ENCODE peak calls at places on chromosomes 5 and 9, in five cellular contexts. Y is CD4-positive, alpha-beta T cell; Z is GM13977; L is hepatocyte; J is IMR-90. K is an unnamed sample.

GRCh38 chr5:141402553-141403328 is at the start of gene PCDHGA9:
- DNase-seq in Y (no peak), Z (peak; percentile 68), L (no peak), J (peak; percentile 40), K (no peak)

GRCh38 chr9:18452276-18452675 is 21.7 kb upstream of the ADAMTSL1 start:
- DNase-seq in Y (no peak), Z (no peak), L (no peak), J (no peak), K (no peak)

GRCh38 chr9:114100536-114100935 is 1.4 kb upstream of the KIF12 start:
- DNase-seq in Y (no peak), Z (no peak), L (no peak), J (no peak), K (no peak)

GRCh38 chr9:88954073-88954472 is 37.2 kb upstream of the S1PR3 start:
- DNase-seq in Y (no peak), Z (no peak), L (no peak), J (peak; percentile 26), K (no peak)

GRCh38 chr5:64954518-64954917 is 185.8 kb downstream of the CWC27 start:
- DNase-seq in Y (no peak), Z (no peak), L (no peak), J (no peak), K (no peak)

GRCh38 chr5:67971223-67971830 is 244.2 kb upstream of the PIK3R1 start:
- DNase-seq in Y (no peak), Z (no peak), L (peak; percentile 42), J (peak; percentile 25), K (no peak)

GRCh38 chr5:54066433-54066832 is 243.9 kb downstream of the ARL15 start:
- DNase-seq in Y (no peak), Z (no peak), L (no peak), J (no peak), K (no peak)

GRCh38 chr5:135106136-135106535 is 72.1 kb upstream of the PITX1 start:
- DNase-seq in Y (no peak), Z (no peak), L (no peak), J (no peak), K (no peak)

GRCh38 chr5:37841223-37841622 is 1.4 kb upstream of the GDNF start:
- DNase-seq in Y (no peak), Z (no peak), L (no peak), J (no peak), K (no peak)

GRCh38 chr5:147453901-147454814 is 55.7 kb downstream of the DPYSL3 start:
- DNase-seq in Y (peak; percentile 46), Z (peak; percentile 91), L (peak; percentile 95), J (peak; percentile 85), K (peak; percentile 86)

GRCh38 chr5:97224112-97224750 is 41.2 kb upstream of the RIOK2 start:
- DNase-seq in Y (no peak), Z (no peak), L (no peak), J (peak; percentile 61), K (no peak)

GRCh38 chr5:139215176-139215975 is 17.2 kb upstream of the SIL1 start:
- DNase-seq in Y (no peak), Z (no peak), L (no peak), J (no peak), K (no peak)

GRCh38 chr5:143636951-143637528 is 174.9 kb upstream of the HMHB1 start:
- DNase-seq in Y (no peak), Z (no peak), L (no peak), J (peak; percentile 69), K (no peak)

GRCh38 chr9:110337727-110338522 is at the start of gene TXNDC8:
- DNase-seq in Y (no peak), Z (no peak), L (no peak), J (peak; percentile 74), K (no peak)

GRCh38 chr5:72607381-72607780 is 100.2 kb upstream of the ZNF366 start:
- DNase-seq in Y (no peak), Z (no peak), L (no peak), J (no peak), K (no peak)

GRCh38 chr5:15525679-15526275 is 25.8 kb downstream of the FBXL7 start:
- DNase-seq in Y (no peak), Z (no peak), L (no peak), J (peak; percentile 63), K (no peak)

GRCh38 chr9:91117959-91118651 is 243.6 kb downstream of the AUH start:
- DNase-seq in Y (no peak), Z (no peak), L (peak; percentile 71), J (peak; percentile 82), K (no peak)

GRCh38 chr9:83197611-83198010 is 134.7 kb upstream of the RASEF start:
- DNase-seq in Y (no peak), Z (no peak), L (no peak), J (no peak), K (no peak)

GRCh38 chr5:149072376-149072775 is 9.5 kb upstream of the SH3TC2 start:
- DNase-seq in Y (no peak), Z (no peak), L (no peak), J (no peak), K (no peak)

GRCh38 chr9:133374612-133375115 is 1.2 kb downstream of the SURF4 start:
- DNase-seq in Y (no peak), Z (peak; percentile 60), L (no peak), J (peak; percentile 68), K (no peak)

GRCh38 chr5:38373733-38374132 is 115.4 kb downstream of the EGFLAM start:
- DNase-seq in Y (no peak), Z (no peak), L (no peak), J (peak; percentile 6), K (no peak)

GRCh38 chr9:79917417-79917816 is 345.7 kb downstream of the TLE4 start:
- DNase-seq in Y (no peak), Z (no peak), L (no peak), J (no peak), K (no peak)

GRCh38 chr9:72579190-72579589 is 57.8 kb downstream of the TMC1 start:
- DNase-seq in Y (no peak), Z (no peak), L (peak; percentile 41), J (peak; percentile 63), K (no peak)

GRCh38 chr5:126888180-126888579 is 111.2 kb downstream of the LMNB1 start:
- DNase-seq in Y (no peak), Z (no peak), L (no peak), J (no peak), K (no peak)

GRCh38 chr9:136629879-136630661 is 32.6 kb upstream of the EGFL7 start:
- DNase-seq in Y (peak; percentile 59), Z (peak; percentile 84), L (peak; percentile 80), J (peak; percentile 24), K (peak; percentile 81)

GRCh38 chr9:2234371-2234893 is 219.3 kb downstream of the SMARCA2 start:
- DNase-seq in Y (no peak), Z (no peak), L (no peak), J (peak; percentile 21), K (no peak)

GRCh38 chr5:175885813-175886212 is 14.4 kb downstream of the CPLX2 start:
- DNase-seq in Y (no peak), Z (no peak), L (no peak), J (no peak), K (no peak)

GRCh38 chr9:131296452-131296851 is 6.9 kb downstream of the PLPP7 start:
- DNase-seq in Y (no peak), Z (no peak), L (no peak), J (no peak), K (no peak)

GRCh38 chr9:21070171-21070571 is 7.6 kb downstream of the IFNB1 start:
- DNase-seq in Y (no peak), Z (no peak), L (peak; percentile 76), J (peak; percentile 98), K (no peak)

GRCh38 chr5:92559743-92560142 is 1021.3 kb downstream of the NR2F1-AS1 start:
- DNase-seq in Y (no peak), Z (no peak), L (no peak), J (peak; percentile 36), K (no peak)

GRCh38 chr5:142937265-142937877 is 167.2 kb downstream of the ARHGAP26 start:
- DNase-seq in Y (no peak), Z (no peak), L (no peak), J (no peak), K (no peak)

GRCh38 chr9:113558632-113559502 is 95.3 kb downstream of the RGS3 start:
- DNase-seq in Y (no peak), Z (no peak), L (peak; percentile 65), J (peak; percentile 82), K (no peak)

GRCh38 chr9:37445832-37446231 is 19.4 kb downstream of the ZBTB5 start:
- DNase-seq in Y (no peak), Z (no peak), L (no peak), J (no peak), K (no peak)

GRCh38 chr9:35616681-35617459 is 1.3 kb downstream of the CD72 start:
- DNase-seq in Y (peak; percentile 58), Z (peak; percentile 83), L (peak; percentile 80), J (peak; percentile 69), K (peak; percentile 83)
- TF ChIP-seq CTCF in Y (peak; percentile 47), Z (peak; percentile 49), L (peak; percentile 21), J (no peak), K (peak; percentile 36)

GRCh38 chr5:77144837-77145139 is 57.7 kb upstream of the ZBED3 start:
- DNase-seq in Y (no peak), Z (no peak), L (no peak), J (no peak), K (no peak)
- TF ChIP-seq CTCF in Y (peak; percentile 36), Z (no peak), L (no peak), J (no peak), K (no peak)

DNA sequence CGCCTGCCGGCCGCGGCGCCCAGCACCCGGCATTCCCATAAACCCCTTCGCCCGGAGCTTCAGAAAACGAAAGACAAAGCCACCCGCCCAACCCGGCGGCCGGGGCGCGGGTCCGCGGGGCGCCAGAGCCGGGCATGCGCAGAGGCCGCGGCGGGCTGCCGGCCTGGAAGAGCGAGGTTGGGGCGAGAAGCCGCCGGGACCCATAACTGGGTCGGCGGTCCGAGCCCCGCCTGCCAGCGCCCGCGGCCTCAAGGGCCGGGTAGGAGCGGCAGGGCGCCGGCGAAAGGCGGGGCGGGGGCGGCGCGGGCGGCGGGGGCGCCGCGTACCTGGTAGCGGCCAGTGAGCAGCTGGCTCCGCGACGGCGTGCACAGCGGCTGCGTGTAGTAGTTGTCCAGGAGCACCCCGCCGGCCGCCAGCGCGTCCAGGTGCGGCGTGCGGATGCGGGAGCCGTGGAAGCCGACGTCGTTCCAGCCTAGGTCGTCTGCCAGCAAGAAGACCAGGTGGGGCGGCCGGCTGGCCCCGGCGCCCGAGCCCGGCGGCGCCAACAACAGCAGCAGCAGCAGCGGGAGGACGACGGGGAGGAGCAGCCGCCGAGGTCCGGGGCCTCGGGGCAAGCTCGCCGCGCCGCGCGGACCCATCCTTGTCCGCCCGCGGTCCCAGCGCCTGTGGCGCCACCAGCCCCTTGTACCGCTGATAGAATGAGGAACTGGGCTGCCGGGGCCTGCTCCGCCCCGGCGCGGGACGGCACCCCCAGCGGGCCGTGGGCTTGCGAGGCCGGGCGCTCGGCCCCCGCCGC is at the start of gene ARSB:
- DNase-seq in Y (peak; percentile 49), Z (peak; percentile 93), L (peak; percentile 95), J (peak; percentile 77), K (peak; percentile 92)
- TF ChIP-seq CTCF in Y (peak; percentile 8), Z (peak; percentile 10), L (peak; percentile 30), J (peak; percentile 31), K (peak; percentile 11)

DNA sequence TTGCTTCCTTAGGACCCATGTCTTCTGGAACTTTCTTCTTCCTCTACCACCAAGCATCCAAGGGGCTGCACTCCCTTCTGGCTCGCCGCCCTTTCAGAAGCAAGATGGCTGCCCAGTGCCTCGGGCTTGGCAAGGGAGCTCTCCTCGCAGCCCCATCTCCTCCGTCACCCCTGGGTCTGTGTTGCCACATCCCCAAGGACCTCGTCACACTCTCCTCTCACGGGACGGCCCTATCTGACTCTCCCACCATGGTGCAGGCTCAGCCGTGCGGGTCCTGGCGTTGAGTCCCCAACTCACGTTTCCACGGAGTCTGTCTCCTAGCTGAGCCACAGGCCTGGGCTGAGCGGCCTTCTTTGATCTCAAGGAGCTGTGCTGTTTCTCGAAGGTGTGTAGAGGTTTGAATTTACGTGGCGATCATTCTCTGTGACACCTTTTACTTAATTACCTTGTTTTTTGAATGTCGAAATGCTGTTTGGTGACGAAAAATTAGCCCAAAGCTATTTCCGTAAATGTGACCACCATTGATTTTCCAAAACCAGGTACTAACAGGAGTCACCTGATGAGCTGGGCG is 15.0 kb upstream of the SCGB3A1 start:
- DNase-seq in Y (no peak), Z (no peak), L (no peak), J (no peak), K (no peak)
- TF ChIP-seq CTCF in Y (no peak), Z (no peak), L (no peak), J (no peak), K (peak; percentile 5)

K was measured in GM10248.